ENCODE peak calls at places on chromosome 12, in five cellular contexts. One of them, this sample, is unnamed.

GRCh38 chr12:52768479-52769200 is 8.5 kb downstream of the KRT76 start:
- DNase-seq in fibroblast of pulmonary artery: no peak
- DNase-seq in astrocyte of the spinal cord: no peak
- DNase-seq in suprapubic skin: no peak
- DNase-seq in pancreas: no peak
- DNase-seq in this sample: no peak

GRCh38 chr12:49342066-49342913 is 4.4 kb upstream of the DNAJC22 start:
- DNase-seq in pancreas: peak
- DNase-seq in fibroblast of pulmonary artery: peak
- DNase-seq in suprapubic skin: peak
- DNase-seq in astrocyte of the spinal cord: peak
- DNase-seq in this sample: peak

GRCh38 chr12:45704968-45705367 is 24.5 kb upstream of the ARID2 start:
- DNase-seq in fibroblast of pulmonary artery: no peak
- DNase-seq in suprapubic skin: no peak
- DNase-seq in pancreas: no peak
- DNase-seq in astrocyte of the spinal cord: no peak
- DNase-seq in this sample: no peak

GRCh38 chr12:96402061-96402460 is 1.8 kb upstream of the CDK17 start:
- DNase-seq in suprapubic skin: no peak
- DNase-seq in pancreas: no peak
- DNase-seq in fibroblast of pulmonary artery: no peak
- DNase-seq in astrocyte of the spinal cord: no peak
- DNase-seq in this sample: no peak

GRCh38 chr12:103771466-103771865 is 69.6 kb downstream of the NT5DC3 start:
- DNase-seq in pancreas: peak
- DNase-seq in suprapubic skin: no peak
- DNase-seq in astrocyte of the spinal cord: peak
- DNase-seq in fibroblast of pulmonary artery: peak
- DNase-seq in this sample: peak

GRCh38 chr12:23810327-23810902 is 139.1 kb downstream of the SOX5 start:
- DNase-seq in pancreas: no peak
- DNase-seq in fibroblast of pulmonary artery: no peak
- DNase-seq in suprapubic skin: no peak
- DNase-seq in astrocyte of the spinal cord: no peak
- DNase-seq in this sample: no peak

GRCh38 chr12:42756841-42757661 is 167.5 kb upstream of the PRICKLE1 start:
- DNase-seq in suprapubic skin: no peak
- DNase-seq in astrocyte of the spinal cord: peak
- DNase-seq in fibroblast of pulmonary artery: peak
- DNase-seq in pancreas: peak
- DNase-seq in this sample: peak

GRCh38 chr12:103517161-103517560 is 21.4 kb upstream of the C12orf42 start:
- DNase-seq in fibroblast of pulmonary artery: no peak
- DNase-seq in suprapubic skin: no peak
- DNase-seq in pancreas: no peak
- DNase-seq in astrocyte of the spinal cord: no peak
- DNase-seq in this sample: no peak

GRCh38 chr12:62533755-62534107 is 67.1 kb downstream of the MON2 start:
- DNase-seq in suprapubic skin: no peak
- DNase-seq in fibroblast of pulmonary artery: no peak
- DNase-seq in astrocyte of the spinal cord: no peak
- DNase-seq in pancreas: peak
- DNase-seq in this sample: no peak

GRCh38 chr12:116368196-116369194 is 91.0 kb upstream of the MED13L start:
- DNase-seq in suprapubic skin: no peak
- DNase-seq in astrocyte of the spinal cord: no peak
- DNase-seq in pancreas: peak
- DNase-seq in fibroblast of pulmonary artery: no peak
- DNase-seq in this sample: peak

GRCh38 chr12:99529966-99530365 is 117.6 kb upstream of the GARIN6 start:
- DNase-seq in astrocyte of the spinal cord: peak
- DNase-seq in suprapubic skin: no peak
- DNase-seq in fibroblast of pulmonary artery: no peak
- DNase-seq in pancreas: no peak
- DNase-seq in this sample: no peak

GRCh38 chr12:113482334-113482733 is 10.7 kb upstream of the LHX5 start:
- DNase-seq in fibroblast of pulmonary artery: no peak
- DNase-seq in astrocyte of the spinal cord: no peak
- DNase-seq in suprapubic skin: no peak
- DNase-seq in pancreas: no peak
- DNase-seq in this sample: no peak

GRCh38 chr12:122866379-122866778 is 29.5 kb downstream of the VPS37B start:
- DNase-seq in astrocyte of the spinal cord: no peak
- DNase-seq in suprapubic skin: no peak
- DNase-seq in fibroblast of pulmonary artery: no peak
- DNase-seq in pancreas: no peak
- DNase-seq in this sample: no peak

GRCh38 chr12:117430246-117430645 is 68.8 kb upstream of the NOS1 start:
- DNase-seq in pancreas: no peak
- DNase-seq in astrocyte of the spinal cord: no peak
- DNase-seq in fibroblast of pulmonary artery: no peak
- DNase-seq in suprapubic skin: no peak
- DNase-seq in this sample: no peak

GRCh38 chr12:51590347-51591019 is 550 bp upstream of the SCN8A start:
- DNase-seq in fibroblast of pulmonary artery: peak
- DNase-seq in pancreas: peak
- DNase-seq in suprapubic skin: no peak
- DNase-seq in astrocyte of the spinal cord: peak
- DNase-seq in this sample: peak
- H3K4me3 ChIP-seq in fibroblast of pulmonary artery: peak
- H3K4me3 ChIP-seq in pancreas: peak
- H3K4me3 ChIP-seq in suprapubic skin: peak
- H3K4me3 ChIP-seq in astrocyte of the spinal cord: peak
- H3K4me3 ChIP-seq in this sample: peak

GRCh38 chr12:10501031-10501430 is 4.7 kb upstream of the EIF2S3B start:
- DNase-seq in pancreas: no peak
- DNase-seq in astrocyte of the spinal cord: peak
- DNase-seq in suprapubic skin: no peak
- DNase-seq in fibroblast of pulmonary artery: peak
- DNase-seq in this sample: no peak
- TF ChIP-seq CTCF in pancreas: no peak
- TF ChIP-seq CTCF in astrocyte of the spinal cord: peak
- TF ChIP-seq CTCF in suprapubic skin: no peak
- TF ChIP-seq CTCF in fibroblast of pulmonary artery: peak
- TF ChIP-seq CTCF in this sample: peak

GRCh38 chr12:6968426-6968825 is 2.0 kb downstream of the PHB2 start:
- DNase-seq in astrocyte of the spinal cord: no peak
- DNase-seq in suprapubic skin: no peak
- DNase-seq in fibroblast of pulmonary artery: no peak
- DNase-seq in pancreas: no peak
- DNase-seq in this sample: no peak
- H3K4me3 ChIP-seq in astrocyte of the spinal cord: no peak
- H3K4me3 ChIP-seq in suprapubic skin: no peak
- H3K4me3 ChIP-seq in fibroblast of pulmonary artery: peak
- H3K4me3 ChIP-seq in pancreas: no peak
- H3K4me3 ChIP-seq in this sample: no peak

DNA sequence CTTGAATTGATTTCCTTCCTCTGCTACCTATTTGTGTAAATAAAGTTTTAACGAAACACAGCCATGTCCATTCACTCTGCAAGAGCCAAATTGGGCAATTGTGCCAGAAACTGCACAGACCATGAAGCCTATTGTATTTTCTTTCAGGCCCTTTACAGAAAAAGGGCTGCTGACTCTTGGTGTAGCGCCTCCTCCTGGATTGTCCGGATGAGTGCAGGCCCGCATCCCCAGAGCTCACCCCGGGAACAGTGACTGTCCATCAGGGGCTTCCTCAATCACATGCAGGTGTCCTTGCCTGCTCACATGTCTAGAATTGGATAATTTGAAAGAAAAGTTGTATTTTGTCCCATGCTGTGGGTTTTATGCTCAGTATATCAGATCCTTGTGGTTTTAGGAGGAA is 1282.2 kb downstream of the AACS start:
- DNase-seq in suprapubic skin: no peak
- DNase-seq in astrocyte of the spinal cord: no peak
- DNase-seq in pancreas: no peak
- DNase-seq in fibroblast of pulmonary artery: peak
- DNase-seq in this sample: no peak
- TF ChIP-seq CTCF in suprapubic skin: no peak
- TF ChIP-seq CTCF in astrocyte of the spinal cord: peak
- TF ChIP-seq CTCF in pancreas: no peak
- TF ChIP-seq CTCF in fibroblast of pulmonary artery: peak
- TF ChIP-seq CTCF in this sample: no peak

DNA sequence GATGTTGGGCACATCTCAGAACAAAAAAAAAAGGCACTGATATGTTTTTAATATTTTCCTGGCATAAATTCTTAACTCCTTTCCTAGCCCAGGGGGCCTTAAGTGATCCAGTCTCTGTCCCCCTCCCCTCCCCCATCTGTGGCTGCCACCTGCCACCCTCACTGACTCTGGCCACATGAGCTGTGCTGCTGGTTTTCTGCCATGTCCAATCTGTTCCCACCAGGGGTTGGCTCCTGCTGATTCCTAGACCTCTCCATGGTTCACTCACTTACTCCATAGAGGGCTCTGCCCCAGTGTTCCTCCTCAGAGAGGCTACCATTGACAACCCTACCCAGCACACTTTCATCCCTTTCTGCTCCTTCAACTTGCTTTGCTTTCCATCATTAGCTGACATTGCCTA is 163.3 kb downstream of the SSPN start:
- DNase-seq in astrocyte of the spinal cord: no peak
- DNase-seq in suprapubic skin: no peak
- DNase-seq in pancreas: no peak
- DNase-seq in fibroblast of pulmonary artery: no peak
- DNase-seq in this sample: no peak
- H3K4me3 ChIP-seq in astrocyte of the spinal cord: no peak
- H3K4me3 ChIP-seq in suprapubic skin: no peak
- H3K4me3 ChIP-seq in pancreas: no peak
- H3K4me3 ChIP-seq in fibroblast of pulmonary artery: no peak
- H3K4me3 ChIP-seq in this sample: no peak

GRCh38 chr12:19894803-19895202 is 455.5 kb downstream of the AEBP2 start:
- DNase-seq in astrocyte of the spinal cord: no peak
- DNase-seq in pancreas: no peak
- DNase-seq in suprapubic skin: no peak
- DNase-seq in fibroblast of pulmonary artery: peak
- DNase-seq in this sample: no peak

GRCh38 chr12:19894049-19894448 is 454.8 kb downstream of the AEBP2 start:
- DNase-seq in pancreas: no peak
- DNase-seq in suprapubic skin: no peak
- DNase-seq in fibroblast of pulmonary artery: peak
- DNase-seq in astrocyte of the spinal cord: no peak
- DNase-seq in this sample: no peak

GRCh38 chr12:19895609-19896008 is 456.3 kb downstream of the AEBP2 start:
- DNase-seq in fibroblast of pulmonary artery: no peak
- DNase-seq in pancreas: no peak
- DNase-seq in astrocyte of the spinal cord: peak
- DNase-seq in suprapubic skin: no peak
- DNase-seq in this sample: no peak

GRCh38 chr12:19892186-19892585 is 452.9 kb downstream of the AEBP2 start:
- DNase-seq in fibroblast of pulmonary artery: no peak
- DNase-seq in astrocyte of the spinal cord: no peak
- DNase-seq in suprapubic skin: no peak
- DNase-seq in pancreas: no peak
- DNase-seq in this sample: no peak

GRCh38 chr12:19893514-19893913 is 454.2 kb downstream of the AEBP2 start:
- DNase-seq in fibroblast of pulmonary artery: peak
- DNase-seq in astrocyte of the spinal cord: peak
- DNase-seq in suprapubic skin: no peak
- DNase-seq in pancreas: no peak
- DNase-seq in this sample: peak
- TF ChIP-seq CTCF in fibroblast of pulmonary artery: peak
- TF ChIP-seq CTCF in astrocyte of the spinal cord: peak
- TF ChIP-seq CTCF in suprapubic skin: no peak
- TF ChIP-seq CTCF in pancreas: no peak
- TF ChIP-seq CTCF in this sample: peak

GRCh38 chr12:94190623-94191022 is 42.2 kb downstream of the PLXNC1 start:
- DNase-seq in fibroblast of pulmonary artery: no peak
- DNase-seq in astrocyte of the spinal cord: no peak
- DNase-seq in suprapubic skin: no peak
- DNase-seq in pancreas: no peak
- DNase-seq in this sample: no peak

GRCh38 chr12:94193168-94193567 is 44.8 kb downstream of the PLXNC1 start:
- DNase-seq in fibroblast of pulmonary artery: no peak
- DNase-seq in astrocyte of the spinal cord: no peak
- DNase-seq in pancreas: no peak
- DNase-seq in suprapubic skin: no peak
- DNase-seq in this sample: no peak

GRCh38 chr12:94193623-94194022 is 45.2 kb downstream of the PLXNC1 start:
- DNase-seq in astrocyte of the spinal cord: no peak
- DNase-seq in fibroblast of pulmonary artery: no peak
- DNase-seq in suprapubic skin: no peak
- DNase-seq in pancreas: no peak
- DNase-seq in this sample: no peak

GRCh38 chr12:94191023-94191422 is 42.6 kb downstream of the PLXNC1 start:
- DNase-seq in pancreas: no peak
- DNase-seq in fibroblast of pulmonary artery: no peak
- DNase-seq in suprapubic skin: no peak
- DNase-seq in astrocyte of the spinal cord: no peak
- DNase-seq in this sample: no peak

DNA sequence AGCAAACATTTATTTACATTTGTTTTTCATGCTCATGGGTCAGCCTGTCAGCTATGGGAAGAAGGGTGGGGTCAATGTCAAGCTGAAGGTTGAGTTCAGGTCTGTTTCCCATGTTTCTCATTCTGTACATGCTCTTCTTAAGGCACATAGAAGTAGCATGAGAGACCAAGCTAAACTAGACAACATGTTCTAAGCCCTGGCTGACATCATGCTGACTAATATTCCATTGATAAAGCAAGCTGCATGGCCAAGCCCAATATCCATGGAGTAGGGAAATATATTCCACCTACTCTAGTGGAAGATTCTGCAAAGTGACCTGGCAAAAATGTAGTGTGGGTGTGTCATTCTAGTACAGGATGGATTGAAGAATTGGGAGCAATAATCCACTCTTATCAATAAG is 44.1 kb downstream of the PLXNC1 start:
- DNase-seq in fibroblast of pulmonary artery: no peak
- DNase-seq in suprapubic skin: no peak
- DNase-seq in pancreas: no peak
- DNase-seq in astrocyte of the spinal cord: no peak
- DNase-seq in this sample: no peak
- H3K4me3 ChIP-seq in fibroblast of pulmonary artery: no peak
- H3K4me3 ChIP-seq in suprapubic skin: no peak
- H3K4me3 ChIP-seq in pancreas: no peak
- H3K4me3 ChIP-seq in astrocyte of the spinal cord: no peak
- H3K4me3 ChIP-seq in this sample: no peak

GRCh38 chr12:51361419-51362016 is 15.0 kb upstream of the CELA1 start:
- DNase-seq in suprapubic skin: no peak
- DNase-seq in astrocyte of the spinal cord: no peak
- DNase-seq in fibroblast of pulmonary artery: no peak
- DNase-seq in pancreas: no peak
- DNase-seq in this sample: no peak
- TF ChIP-seq CTCF in suprapubic skin: no peak
- TF ChIP-seq CTCF in astrocyte of the spinal cord: peak
- TF ChIP-seq CTCF in fibroblast of pulmonary artery: no peak
- TF ChIP-seq CTCF in pancreas: no peak
- TF ChIP-seq CTCF in this sample: no peak

This sample was measured in foreskin fibroblast.